ENCODE peak calls at places on chromosome 9, in eight cellular contexts. E, N, P, Q, C, W, U and Y are unnamed samples. For H3K27me3 and H3K4me1, the result is how much of the 10 kb centered on the place peaks cover.

GRCh38 chr9:86445636-86446035 is 91.4 kb upstream of the TUT7 start:
- DNase-seq in U (no peak), P (no peak), W (no peak), Q (no peak), N (no peak), C (no peak), E (no peak), Y (no peak)

GRCh38 chr9:117746263-117746662 is 42.1 kb downstream of the TLR4 start:
- DNase-seq in Q (no peak), E (no peak), P (no peak), U (no peak), C (no peak), N (no peak), W (no peak), Y (no peak)

GRCh38 chr9:134004131-134004873 is 12.2 kb upstream of the VAV2 start:
- DNase-seq in N (no peak), W (no peak), C (no peak), E (no peak), P (no peak), Q (no peak), U (no peak), Y (no peak)

GRCh38 chr9:72902268-72902667 is 50.6 kb downstream of the ALDH1A1 start:
- DNase-seq in P (no peak), E (no peak), Q (no peak), N (no peak), W (no peak), U (no peak), C (no peak), Y (no peak)

GRCh38 chr9:115261656-115262081 is 143.7 kb upstream of the TNC start:
- DNase-seq in N (no peak), P (no peak), W (no peak), E (no peak), U (no peak), C (no peak), Q (no peak), Y (no peak)

GRCh38 chr9:101476576-101477208 is 41.1 kb upstream of the ALDOB start:
- DNase-seq in U (no peak), W (no peak), N (no peak), C (no peak), E (no peak), P (no peak), Q (no peak), Y (no peak)

GRCh38 chr9:80410106-80410505 is 838.3 kb downstream of the TLE4 start:
- DNase-seq in Q (no peak), U (no peak), C (no peak), W (no peak), E (no peak), P (peak), N (no peak), Y (no peak)

GRCh38 chr9:110579763-110580255 is 268 bp upstream of the SVEP1 start:
- DNase-seq in C (no peak), W (peak), P (peak), Q (no peak), U (no peak), N (no peak), E (no peak), Y (peak)

GRCh38 chr9:84609779-84610178 is 59.8 kb upstream of the NTRK2 start:
- DNase-seq in C (no peak), P (no peak), N (no peak), W (no peak), U (no peak), E (no peak), Q (no peak), Y (no peak)

GRCh38 chr9:113484258-113484730 is 20.8 kb downstream of the RGS3 start:
- DNase-seq in Q (no peak), C (no peak), E (peak), W (peak), U (no peak), N (peak), P (no peak), Y (peak)

GRCh38 chr9:129823163-129823933 is 588 bp downstream of the TOR1A start:
- DNase-seq in C (no peak), W (no peak), P (no peak), Q (peak), U (no peak), E (no peak), N (peak), Y (no peak)

GRCh38 chr9:31119882-31120481 is 1264.5 kb upstream of the ACO1 start:
- DNase-seq in W (no peak), P (no peak), U (peak), C (no peak), Q (peak), N (no peak), E (no peak), Y (no peak)

GRCh38 chr9:123589666-123590239 is 233.8 kb downstream of the CRB2 start:
- DNase-seq in Q (no peak), E (no peak), P (no peak), W (no peak), U (no peak), C (no peak), N (no peak), Y (no peak)

GRCh38 chr9:93132946-93133640 is 958 bp downstream of the NINJ1 start:
- DNase-seq in W (peak), C (no peak), U (no peak), N (no peak), E (peak), Q (no peak), P (peak), Y (no peak)

GRCh38 chr9:135379540-135380267 is 99.9 kb upstream of the PPP1R26 start:
- DNase-seq in Q (no peak), W (no peak), U (no peak), E (no peak), C (no peak), N (no peak), P (no peak), Y (no peak)

GRCh38 chr9:77887660-77888059 is 144.0 kb downstream of the GNAQ start:
- DNase-seq in U (no peak), E (no peak), C (no peak), P (no peak), W (no peak), N (no peak), Q (no peak), Y (no peak)

GRCh38 chr9:73523391-73523790 is 371.7 kb downstream of the ANXA1 start:
- DNase-seq in C (no peak), W (no peak), U (no peak), Q (no peak), P (no peak), E (no peak), N (no peak), Y (no peak)

GRCh38 chr9:134536931-134537330 is 104.7 kb upstream of the COL5A1 start:
- DNase-seq in E (no peak), C (no peak), W (no peak), U (no peak), N (no peak), P (no peak), Q (no peak), Y (peak)

GRCh38 chr9:14119694-14120514 is 194.0 kb downstream of the NFIB start:
- DNase-seq in C (no peak), P (no peak), W (no peak), Q (no peak), N (no peak), U (no peak), E (no peak), Y (no peak)

GRCh38 chr9:6852243-6852963 is 94.6 kb downstream of the KDM4C start:
- DNase-seq in E (no peak), Q (no peak), P (no peak), C (no peak), U (no peak), N (no peak), W (no peak), Y (no peak)

DNA sequence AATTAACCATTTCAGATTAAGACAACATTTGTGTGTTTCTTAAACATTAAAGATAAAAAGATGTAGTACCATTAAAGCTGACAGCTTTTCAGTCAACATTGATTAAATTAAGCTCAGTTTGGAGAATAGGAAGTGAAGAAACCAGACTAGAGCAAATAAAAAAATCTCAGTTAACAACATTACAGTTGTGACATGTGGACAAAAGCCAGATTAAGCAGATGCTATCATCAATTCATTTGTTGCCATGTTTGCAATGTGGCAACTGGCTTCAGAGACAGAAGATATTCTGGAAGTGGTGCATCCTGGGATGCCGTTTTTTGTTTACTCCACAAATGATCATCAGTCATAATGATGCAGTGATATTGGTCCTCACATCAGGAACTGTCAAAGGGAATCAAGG is 70.3 kb upstream of the CNTLN start:
- DNase-seq in U (no peak), P (no peak), W (no peak), N (no peak), Q (no peak), E (no peak), C (no peak), Y (no peak)
- H3K27ac ChIP-seq in U (no peak), P (no peak), W (no peak), N (no peak), Q (no peak), E (no peak), C (no peak), Y (no peak)

GRCh38 chr9:132538071-132538470 is 44.3 kb upstream of the BARHL1 start:
- DNase-seq in C (no peak), U (no peak), E (no peak), P (no peak), W (peak), N (no peak), Q (no peak), Y (no peak)
- H3K27me3 ChIP-seq in C (under half), U (under half), E (under half), P (under half), W (under half), N (under half), Q (under half), Y (under half)

DNA sequence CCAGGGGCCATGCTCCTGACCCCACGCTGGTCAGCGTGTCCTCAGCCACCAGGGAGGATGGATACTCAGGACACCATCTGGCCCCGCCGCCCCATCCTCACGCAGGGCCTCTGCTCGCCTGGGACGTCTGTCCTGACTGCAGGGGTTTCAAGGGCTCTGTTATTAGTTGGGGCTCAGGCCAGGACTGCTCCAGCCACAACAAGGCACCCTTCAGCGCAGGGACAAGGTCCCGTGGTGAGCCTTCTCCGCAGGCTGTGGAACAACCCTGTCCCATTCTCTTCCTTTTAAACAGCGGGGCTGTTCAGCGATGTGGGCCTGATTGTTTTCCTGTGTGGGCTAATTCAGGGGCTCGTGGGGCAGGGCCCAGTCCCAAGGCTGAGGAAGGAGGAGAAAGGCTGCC is 61.6 kb downstream of the SEMA4D start:
- DNase-seq in C (no peak), P (no peak), E (no peak), N (no peak), Q (no peak), U (no peak), W (no peak), Y (no peak)
- H3K4me1 ChIP-seq in C (half or more), P (under half), E (under half), N (half or more), Q (half or more), U (under half), W (under half), Y (under half)

DNA sequence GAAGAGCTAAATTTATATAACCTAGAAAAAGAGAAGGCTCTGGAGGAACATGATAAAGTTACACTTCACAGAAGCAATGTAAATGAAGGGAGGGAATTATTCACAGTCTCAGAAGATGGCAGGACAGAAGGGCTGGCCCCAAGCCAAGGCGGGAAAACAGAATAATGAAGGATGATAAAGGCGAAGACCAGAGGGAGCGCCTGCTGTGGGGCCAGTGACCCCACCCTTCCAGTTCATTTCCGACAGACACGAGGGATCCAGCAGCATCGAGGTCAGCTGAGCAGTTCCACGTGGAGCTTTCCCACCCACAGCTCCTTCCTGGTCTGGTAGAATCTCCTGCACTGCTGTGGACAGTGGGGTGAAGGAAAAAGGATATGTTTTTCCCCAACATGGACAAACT is 266.0 kb upstream of the VLDLR start:
- DNase-seq in P (no peak), N (no peak), E (no peak), U (no peak), W (no peak), Q (no peak), C (no peak), Y (no peak)
- H3K27ac ChIP-seq in P (no peak), N (no peak), E (no peak), U (no peak), W (no peak), Q (no peak), C (no peak), Y (no peak)

DNA sequence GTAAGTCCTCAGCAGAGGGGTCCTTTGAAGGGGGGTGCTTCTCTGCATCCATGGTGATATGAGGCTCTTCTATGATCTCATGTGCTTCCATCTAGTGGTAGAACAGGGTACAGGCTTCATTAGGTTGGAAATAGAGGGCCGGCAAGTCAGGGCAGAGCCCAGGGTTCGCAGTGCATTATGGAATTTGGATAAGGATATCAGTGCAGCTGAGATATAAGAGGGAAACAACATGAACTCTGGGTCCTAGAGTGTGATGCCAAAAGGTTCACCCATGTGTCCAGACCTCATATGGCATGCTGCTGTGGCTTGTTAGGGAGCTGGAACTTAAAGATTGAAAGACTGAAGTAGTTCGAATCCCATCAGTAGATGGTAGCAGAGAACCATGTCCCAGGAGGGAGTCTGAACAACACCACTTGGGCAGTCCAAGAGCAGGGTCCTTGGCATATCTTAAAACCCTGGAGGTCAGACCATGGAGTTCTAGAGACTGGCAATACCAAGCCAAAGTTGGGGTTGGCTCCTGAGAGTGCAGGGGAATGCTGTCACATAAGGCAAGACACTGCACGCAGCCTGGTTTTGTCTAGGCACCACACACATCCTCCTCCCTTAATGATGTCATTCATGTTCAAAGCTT is 2.3 kb downstream of the FAM221B start:
- DNase-seq in Q (no peak), P (no peak), E (no peak), C (no peak), N (no peak), U (peak), W (peak), Y (no peak)
- H3K27me3 ChIP-seq in Q (under half), P (under half), E (under half), C (under half), N (under half), U (under half), W (under half), Y (under half)

DNA sequence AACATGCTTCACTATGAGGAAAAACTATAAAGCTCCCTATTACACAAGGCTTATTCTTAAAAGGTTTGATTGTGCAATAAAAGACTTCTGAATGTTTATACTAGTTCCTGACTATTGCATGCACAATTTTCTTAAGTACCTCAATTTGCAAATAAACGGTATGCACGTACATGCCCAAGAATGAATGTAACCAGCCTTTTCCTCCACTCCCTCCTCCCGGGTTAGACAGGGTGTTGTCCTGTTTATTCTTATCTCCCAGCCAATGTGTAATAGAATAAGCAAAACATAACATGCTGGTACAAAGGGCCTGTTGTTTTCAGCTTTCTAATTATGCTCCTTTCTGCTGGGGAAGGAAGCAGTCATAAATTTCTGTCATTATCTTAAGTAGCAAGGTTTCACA is 79.1 kb downstream of the AOPEP start:
- DNase-seq in N (no peak), P (no peak), U (peak), Q (no peak), W (no peak), C (no peak), E (no peak), Y (no peak)
- H3K4me1 ChIP-seq in N (under half), P (under half), U (under half), Q (under half), W (under half), C (under half), E (under half), Y (half or more)

DNA sequence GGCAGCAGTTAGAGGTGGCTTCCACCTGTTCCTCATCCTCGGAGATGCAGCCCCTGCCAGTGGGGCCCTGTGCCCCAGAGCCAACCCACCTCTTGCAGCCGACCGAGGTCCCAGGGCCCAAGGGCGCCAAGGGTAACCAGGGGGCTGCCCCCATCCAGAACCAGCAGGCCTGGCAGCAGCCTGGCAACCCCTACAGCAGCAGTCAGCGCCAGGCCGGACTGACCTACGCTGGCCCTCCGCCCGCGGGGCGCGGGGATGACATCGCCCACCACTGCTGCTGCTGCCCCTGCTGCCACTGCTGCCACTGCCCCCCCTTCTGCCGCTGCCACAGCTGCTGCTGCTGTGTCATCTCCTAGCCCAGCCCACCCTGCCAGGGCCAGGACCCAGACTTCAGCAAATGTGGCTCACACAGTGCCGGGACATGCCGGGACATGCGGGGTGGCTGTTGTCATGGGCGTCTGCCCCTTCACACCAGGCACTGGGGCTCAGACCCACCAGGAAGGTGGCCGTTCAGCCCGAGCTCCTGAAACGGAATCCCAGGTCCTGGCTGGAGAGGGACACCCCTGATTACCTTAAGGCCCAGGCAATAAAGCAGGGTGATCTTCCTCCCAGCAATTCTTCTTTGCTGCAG is 842 bp downstream of the CYSRT1 start:
- DNase-seq in C (no peak), U (no peak), W (no peak), N (no peak), E (no peak), Q (no peak), P (no peak), Y (no peak)
- H3K27ac ChIP-seq in C (no peak), U (peak), W (peak), N (peak), E (no peak), Q (no peak), P (no peak), Y (no peak)